ENCODE peak calls at places on chromosomes 11 and 22, in five cellular contexts. A is A549; V is COR-L47; E is stimulated activated CD4-positive, alpha-beta T cell treated with anti-CD3 and anti-CD28 coated beads, Interleukin-4, amount 100 ng/mL, for 48 hours; O is AG04449. C is an unnamed sample.
A peak's percentile ranks its signal among the peaks of the same experiment; 100 is the strongest.

GRCh38 chr11:36098976-36099375 is 155.1 kb downstream of the LDLRAD3 start:
- DNase-seq in A (no peak), V (no peak), E (no peak), O (no peak), C (no peak)

GRCh38 chr22:37230673-37231405 is 13.2 kb downstream of the RAC2 start:
- DNase-seq in A (no peak), V (no peak), E (peak; percentile 81), O (no peak), C (no peak)

GRCh38 chr22:29679316-29679715 is 40.5 kb upstream of the CABP7 start:
- DNase-seq in A (no peak), V (no peak), E (no peak), O (no peak), C (no peak)

GRCh38 chr11:126791991-126792390 is 208.6 kb downstream of the KIRREL3 start:
- DNase-seq in A (no peak), V (no peak), E (no peak), O (no peak), C (no peak)

GRCh38 chr11:82233211-82233610 is 500.5 kb downstream of the FAM181B start:
- DNase-seq in A (no peak), V (no peak), E (no peak), O (no peak), C (no peak)

GRCh38 chr11:28463826-28464225 is 355.6 kb downstream of the METTL15 start:
- DNase-seq in A (no peak), V (no peak), E (no peak), O (no peak), C (no peak)

GRCh38 chr11:13358871-13359270 is 81.3 kb downstream of the BMAL1 start:
- DNase-seq in A (no peak), V (no peak), E (no peak), O (no peak), C (no peak)

GRCh38 chr22:23119492-23120414 is 22.0 kb downstream of the RSPH14 start:
- DNase-seq in A (no peak), V (no peak), E (peak; percentile 28), O (no peak), C (no peak)

GRCh38 chr22:21937041-21937820 is 15.4 kb downstream of the PPM1F start:
- DNase-seq in A (no peak), V (no peak), E (no peak), O (no peak), C (no peak)

GRCh38 chr11:129637983-129638776 is 177.5 kb upstream of the TMEM45B start:
- DNase-seq in A (no peak), V (no peak), E (no peak), O (no peak), C (no peak)

GRCh38 chr11:87662287-87662686 is 513.0 kb downstream of the RAB38 start:
- DNase-seq in A (no peak), V (no peak), E (no peak), O (no peak), C (no peak)

GRCh38 chr11:46369458-46370152 is 11.9 kb upstream of the MDK start:
- DNase-seq in A (peak; percentile 75), V (peak; percentile 63), E (no peak), O (no peak), C (no peak)

GRCh38 chr11:71998649-71999310 is at the start of gene IL18BP:
- DNase-seq in A (no peak), V (no peak), E (no peak), O (no peak), C (no peak)

GRCh38 chr11:69113226-69113625 is 42.5 kb upstream of the SMIM38 start:
- DNase-seq in A (no peak), V (no peak), E (no peak), O (no peak), C (no peak)

GRCh38 chr22:22943521-22944267 is 56.1 kb downstream of the IGLL5 start:
- DNase-seq in A (no peak), V (no peak), E (no peak), O (no peak), C (no peak)

GRCh38 chr11:115267871-115268270 is 236.3 kb downstream of the CADM1 start:
- DNase-seq in A (no peak), V (no peak), E (no peak), O (peak; percentile 16), C (no peak)

GRCh38 chr11:19398772-19399542 is 158.2 kb upstream of the E2F8 start:
- DNase-seq in A (no peak), V (no peak), E (no peak), O (peak; percentile 59), C (no peak)